ENCODE peak calls at places on chromosomes 4 and X, in four cellular contexts. H is GM10248, P is astrocyte of the spinal cord, Y is endothelial cell. X is an unnamed sample.

GRCh38 chr4:23207059-23207458 is 514.3 kb downstream of the GBA3 start:
- DNase-seq in H (no peak), P (no peak), Y (no peak), X (no peak)

GRCh38 chr4:84582302-84582987 is 482 bp upstream of the CDS1 start:
- DNase-seq in H (peak), P (peak), Y (peak), X (peak)

GRCh38 chrX:130299279-130300009 is 30.7 kb upstream of the ZNF280C start:
- DNase-seq in H (no peak), P (no peak), Y (no peak), X (no peak)

GRCh38 chrX:5399403-5399802 is 829.3 kb downstream of the NLGN4X start:
- DNase-seq in H (no peak), P (no peak), Y (no peak), X (no peak)

GRCh38 chr4:152278505-152279301 is 257.2 kb downstream of the FBXW7 start:
- DNase-seq in H (peak), P (no peak), Y (no peak), X (peak)

GRCh38 chr4:155392486-155393184 is 15.9 kb upstream of the MAP9 start:
- DNase-seq in H (no peak), P (peak), Y (no peak), X (no peak)

GRCh38 chr4:40193018-40193571 is 3.7 kb upstream of the RHOH start:
- DNase-seq in H (no peak), P (no peak), Y (no peak), X (peak)

GRCh38 chr4:73945674-73946449 is 36.0 kb downstream of the PF4 start:
- DNase-seq in H (no peak), P (no peak), Y (no peak), X (no peak)

GRCh38 chr4:147991543-147992295 is 259.8 kb downstream of the ARHGAP10 start:
- DNase-seq in H (no peak), P (no peak), Y (no peak), X (no peak)

GRCh38 chr4:58275856-58276255 is 1165.7 kb upstream of the IGFBP7 start:
- DNase-seq in H (no peak), P (no peak), Y (no peak), X (no peak)

GRCh38 chr4:61517144-61517543 is 317.0 kb downstream of the ADGRL3 start:
- DNase-seq in H (no peak), P (no peak), Y (peak), X (no peak)
- TF ChIP-seq CTCF in H (no peak), P (no peak), Y (no peak), X (no peak)

DNA sequence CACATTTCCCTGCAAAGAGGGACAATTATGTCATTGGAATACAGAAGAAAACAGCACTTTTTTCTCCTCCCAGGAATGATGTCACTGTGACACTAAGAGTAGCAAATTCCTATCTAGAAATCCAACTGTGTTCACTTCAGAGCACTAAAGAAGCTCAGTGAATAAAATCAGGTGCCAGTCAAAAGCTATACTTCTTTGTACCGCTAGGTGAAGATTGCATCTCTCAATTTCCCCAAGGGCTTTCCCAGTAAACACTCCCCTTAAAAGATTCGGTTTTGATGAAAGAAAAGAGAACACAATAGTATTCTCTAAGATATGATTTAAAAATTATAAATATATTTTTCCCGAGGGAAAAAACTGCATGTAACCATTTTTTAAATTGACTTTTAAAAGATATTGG is 104.7 kb upstream of the MID1 start:
- DNase-seq in H (peak), P (no peak), Y (no peak), X (no peak)
- TF ChIP-seq CTCF in H (no peak), P (peak), Y (peak), X (no peak)

DNA sequence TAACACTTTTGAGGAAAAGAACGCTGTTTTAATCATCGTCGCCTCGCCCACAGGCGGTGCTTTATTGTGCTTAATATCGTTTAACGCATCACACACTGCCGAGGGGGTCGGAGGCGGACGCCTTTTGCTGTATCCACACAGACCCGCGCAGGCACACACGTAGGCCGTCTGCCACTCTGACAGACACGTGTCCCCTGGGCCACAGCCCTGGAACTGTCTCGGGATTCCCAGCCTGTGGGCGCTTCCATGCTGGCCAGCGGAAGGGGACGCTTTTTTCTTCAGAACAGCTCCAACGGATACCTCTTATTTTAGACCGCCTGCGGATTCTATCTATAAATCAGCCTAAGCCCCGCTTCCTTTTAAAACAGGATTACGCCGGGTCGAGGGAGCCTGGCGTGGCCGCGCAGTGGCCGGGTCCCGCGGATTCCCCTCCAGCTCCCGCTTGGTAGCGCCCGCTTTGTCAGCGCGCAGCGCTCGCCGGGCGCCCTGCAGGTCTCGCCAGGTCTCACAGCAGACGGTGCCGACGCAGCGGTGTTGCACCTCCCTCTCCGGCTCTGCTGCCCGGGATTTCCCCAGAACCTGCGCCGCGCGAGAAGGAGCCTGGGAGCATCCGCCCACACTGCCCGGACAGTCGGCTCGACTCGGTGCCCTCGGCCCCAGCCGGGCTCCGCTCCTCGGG is at the start of gene NOCT:
- DNase-seq in H (peak), P (peak), Y (peak), X (peak)
- TF ChIP-seq CTCF in H (peak), P (peak), Y (no peak), X (no peak)

GRCh38 chrX:85611926-85612325 is 232.5 kb upstream of the POF1B start:
- DNase-seq in H (peak), P (peak), Y (no peak), X (no peak)
- TF ChIP-seq CTCF in H (peak), P (no peak), Y (peak), X (no peak)

GRCh38 chrX:15849555-15849954 is 5.1 kb downstream of the AP1S2 start:
- DNase-seq in H (no peak), P (peak), Y (no peak), X (no peak)
- TF ChIP-seq CTCF in H (no peak), P (peak), Y (no peak), X (no peak)

GRCh38 chr4:81469774-81470455 is 1.8 kb downstream of the RASGEF1B start:
- DNase-seq in H (no peak), P (no peak), Y (no peak), X (no peak)

GRCh38 chr4:81468685-81469084 is 3.0 kb downstream of the RASGEF1B start:
- DNase-seq in H (no peak), P (no peak), Y (no peak), X (no peak)

GRCh38 chr4:81466841-81467671 is 4.7 kb downstream of the RASGEF1B start:
- DNase-seq in H (peak), P (peak), Y (peak), X (peak)

GRCh38 chr4:81465668-81466357 is 5.9 kb downstream of the RASGEF1B start:
- DNase-seq in H (no peak), P (no peak), Y (no peak), X (no peak)

GRCh38 chr4:81467672-81467964 is 4.1 kb downstream of the RASGEF1B start:
- DNase-seq in H (no peak), P (no peak), Y (no peak), X (no peak)
- TF ChIP-seq CTCF in H (no peak), P (no peak), Y (peak), X (peak)

DNA sequence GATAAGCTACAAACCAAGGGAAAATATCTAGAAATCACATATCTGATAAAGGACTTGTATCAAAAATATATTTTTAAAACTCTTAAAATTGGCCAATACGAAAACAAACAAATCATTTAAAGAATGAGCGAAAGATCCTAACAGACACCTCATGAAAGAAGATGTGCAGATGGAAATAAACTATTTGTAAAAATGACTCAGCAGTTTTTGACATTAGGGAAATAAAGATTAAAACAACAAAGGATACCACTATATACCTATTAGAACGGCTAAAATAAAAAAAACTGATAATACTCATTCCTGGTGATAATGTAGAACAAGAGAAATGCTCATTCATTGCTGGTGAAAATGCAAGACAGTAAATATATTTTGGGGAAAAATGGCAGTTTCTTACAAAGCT is 506.4 kb downstream of the KLHL4 start:
- DNase-seq in H (no peak), P (no peak), Y (no peak), X (no peak)
- TF ChIP-seq CTCF in H (no peak), P (no peak), Y (no peak), X (no peak)

GRCh38 chrX:23694606-23695005 is 27.3 kb downstream of the PRDX4 start:
- DNase-seq in H (peak), P (peak), Y (peak), X (peak)
- TF ChIP-seq CTCF in H (peak), P (peak), Y (no peak), X (peak)

GRCh38 chrX:13009844-13010243 is 34.6 kb downstream of the FAM9C start:
- DNase-seq in H (no peak), P (no peak), Y (no peak), X (no peak)
- TF ChIP-seq CTCF in H (no peak), P (no peak), Y (no peak), X (no peak)

X was measured in activated CD8-positive, alpha-beta T cell treated with anti-CD3 and anti-CD28 coated beads for 36 hours.